ENCODE peak calls at places on chromosomes 16 and 17, in six cellular contexts. Q is NCI-H345; T is Calu3; B is stimulated activated CD4-positive, alpha-beta T cell treated with anti-CD3 and anti-CD28 coated beads, Interleukin-4, amount 100 ng/mL, for 4 hours; F is activated naive CD8-positive, alpha-beta T cell treated with anti-CD3 and anti-CD28 coated beads, Interleukin-2, amount 50 U/mL, for 24 hours; H is kidney tubule cell. I is an unnamed sample.
A peak's percentile ranks its signal among the peaks of the same experiment; 100 is the strongest.

GRCh38 chr17:47899643-47900042 is 3.6 kb downstream of the SP2 start:
- DNase-seq in F (no peak), H (no peak), B (no peak), T (no peak), Q (no peak), I (no peak)

GRCh38 chr16:66364117-66364958 is 2.2 kb upstream of the CDH5 start:
- DNase-seq in H (no peak), F (no peak), T (no peak), B (no peak), Q (peak; percentile 10), I (no peak)

GRCh38 chr17:80424261-80424660 is 9.3 kb downstream of the ENDOV start:
- DNase-seq in B (no peak), Q (no peak), T (no peak), F (no peak), H (no peak), I (no peak)

GRCh38 chr17:2709173-2709661 is 2.3 kb downstream of the CLUH start:
- DNase-seq in H (peak; percentile 87), B (no peak), Q (no peak), F (no peak), T (peak; percentile 74), I (no peak)

GRCh38 chr16:1324286-1324826 is 9.1 kb upstream of the BAIAP3 start:
- DNase-seq in B (no peak), H (no peak), Q (no peak), F (no peak), T (no peak), I (no peak)

GRCh38 chr16:986925-987581 is 5.5 kb downstream of the SOX8 start:
- DNase-seq in H (no peak), Q (peak; percentile 45), F (no peak), B (no peak), T (peak; percentile 52), I (no peak)

GRCh38 chr17:18248300-18248731 is 10.2 kb downstream of the FLII start:
- DNase-seq in F (peak; percentile 65), T (peak; percentile 65), B (peak; percentile 58), H (peak; percentile 73), Q (peak; percentile 45), I (peak; percentile 64)

GRCh38 chr16:23092801-23093117 is 56.5 kb downstream of the USP31 start:
- DNase-seq in H (no peak), F (no peak), T (no peak), B (no peak), Q (no peak), I (no peak)

GRCh38 chr16:9340402-9341095 is 249.1 kb downstream of the HAPSTR1 start:
- DNase-seq in B (no peak), Q (no peak), H (no peak), F (no peak), T (no peak), I (no peak)

GRCh38 chr17:65742433-65743312 is 181.2 kb upstream of the AXIN2 start:
- DNase-seq in F (no peak), Q (no peak), B (no peak), H (peak; percentile 73), T (no peak), I (peak; percentile 78)

GRCh38 chr17:2292100-2292499 is 11.5 kb downstream of the SMG6 start:
- DNase-seq in B (no peak), Q (no peak), F (no peak), H (peak; percentile 55), T (no peak), I (peak; percentile 7)